ENCODE peak calls at places on chromosomes 4 and X, in six cellular contexts. One of them, this sample, is unnamed.

GRCh38 chrX:104806346-104806745 is 240.3 kb downstream of the IL1RAPL2 start:
- DNase-seq in NCI-H2081 treated with DMSO at 0.1 percent for 48 hours: no peak
- DNase-seq in ELR: no peak
- DNase-seq in gastrocnemius medialis: no peak
- DNase-seq in cardiac fibroblast: no peak
- DNase-seq in CD8-positive, alpha-beta memory T cell: no peak
- DNase-seq in this sample: no peak

GRCh38 chr4:52945982-52946381 is 83.9 kb downstream of the RASL11B start:
- DNase-seq in NCI-H2081 treated with DMSO at 0.1 percent for 48 hours: no peak
- DNase-seq in ELR: no peak
- DNase-seq in cardiac fibroblast: no peak
- DNase-seq in gastrocnemius medialis: no peak
- DNase-seq in CD8-positive, alpha-beta memory T cell: no peak
- DNase-seq in this sample: no peak

GRCh38 chr4:133921280-133922195 is 280.1 kb downstream of the PABPC4L start:
- DNase-seq in gastrocnemius medialis: no peak
- DNase-seq in cardiac fibroblast: peak
- DNase-seq in ELR: peak
- DNase-seq in CD8-positive, alpha-beta memory T cell: no peak
- DNase-seq in NCI-H2081 treated with DMSO at 0.1 percent for 48 hours: no peak
- DNase-seq in this sample: no peak

GRCh38 chr4:26827798-26828197 is 32.8 kb upstream of the STIM2 start:
- DNase-seq in CD8-positive, alpha-beta memory T cell: no peak
- DNase-seq in cardiac fibroblast: no peak
- DNase-seq in gastrocnemius medialis: no peak
- DNase-seq in ELR: no peak
- DNase-seq in NCI-H2081 treated with DMSO at 0.1 percent for 48 hours: no peak
- DNase-seq in this sample: no peak

GRCh38 chrX:8728932-8729331 is 3.0 kb downstream of the ANOS1 start:
- DNase-seq in NCI-H2081 treated with DMSO at 0.1 percent for 48 hours: no peak
- DNase-seq in gastrocnemius medialis: no peak
- DNase-seq in cardiac fibroblast: no peak
- DNase-seq in ELR: no peak
- DNase-seq in CD8-positive, alpha-beta memory T cell: no peak
- DNase-seq in this sample: no peak

GRCh38 chr4:76210502-76210901 is 3.1 kb downstream of the SCARB2 start:
- DNase-seq in cardiac fibroblast: no peak
- DNase-seq in gastrocnemius medialis: no peak
- DNase-seq in ELR: no peak
- DNase-seq in CD8-positive, alpha-beta memory T cell: no peak
- DNase-seq in NCI-H2081 treated with DMSO at 0.1 percent for 48 hours: no peak
- DNase-seq in this sample: no peak

GRCh38 chr4:85854543-85854942 is 379.6 kb downstream of the ARHGAP24 start:
- DNase-seq in ELR: no peak
- DNase-seq in NCI-H2081 treated with DMSO at 0.1 percent for 48 hours: no peak
- DNase-seq in CD8-positive, alpha-beta memory T cell: no peak
- DNase-seq in gastrocnemius medialis: no peak
- DNase-seq in cardiac fibroblast: no peak
- DNase-seq in this sample: no peak

GRCh38 chr4:26594371-26594770 is 10.5 kb downstream of the TBC1D19 start:
- DNase-seq in gastrocnemius medialis: no peak
- DNase-seq in CD8-positive, alpha-beta memory T cell: no peak
- DNase-seq in NCI-H2081 treated with DMSO at 0.1 percent for 48 hours: no peak
- DNase-seq in cardiac fibroblast: no peak
- DNase-seq in ELR: no peak
- DNase-seq in this sample: no peak

GRCh38 chr4:144360394-144360793 is 219.9 kb upstream of the GYPA start:
- DNase-seq in CD8-positive, alpha-beta memory T cell: no peak
- DNase-seq in ELR: no peak
- DNase-seq in gastrocnemius medialis: no peak
- DNase-seq in cardiac fibroblast: no peak
- DNase-seq in NCI-H2081 treated with DMSO at 0.1 percent for 48 hours: no peak
- DNase-seq in this sample: no peak

This sample was measured in activated CD4-positive, alpha-beta memory T cell treated with anti-CD3 and anti-CD28 coated beads for 36 hours.